ENCODE peak calls at places on chromosomes 5 and 9, in six cellular contexts. L is neuronal stem cell, K is H9, I is IMR-90, O is H1, V is mesenchymal stem cell. F is an unnamed sample.

GRCh38 chr5:93831449-93831848 is 90.0 kb upstream of the POU5F2 start:
- DNase-seq in L (no peak), O (no peak), K (no peak), V (peak), I (peak), F (peak)

GRCh38 chr5:105882956-105883481 is 1787.7 kb downstream of the EFNA5 start:
- DNase-seq in L (no peak), K (no peak), I (no peak), V (no peak), O (no peak), F (peak)

GRCh38 chr5:158819840-158820620 is 279.7 kb downstream of the EBF1 start:
- DNase-seq in L (no peak), I (peak), K (no peak), V (peak), O (no peak), F (no peak)

GRCh38 chr9:130258999-130259398 is 6.6 kb upstream of the HMCN2 start:
- DNase-seq in L (no peak), I (no peak), O (no peak), V (no peak), K (no peak), F (no peak)

GRCh38 chr5:80399553-80400239 is 8.2 kb upstream of the ZFYVE16 start:
- DNase-seq in L (no peak), K (no peak), I (peak), V (peak), O (no peak), F (peak)

GRCh38 chr5:11894992-11895391 is 9.3 kb downstream of the CTNND2 start:
- DNase-seq in O (no peak), V (no peak), L (no peak), I (no peak), K (no peak), F (no peak)

GRCh38 chr9:134403682-134404301 is 77.5 kb downstream of the RXRA start:
- DNase-seq in L (no peak), K (no peak), O (no peak), V (peak), I (peak), F (peak)

GRCh38 chr9:136385015-136385414 is 11.5 kb upstream of the CARD9 start:
- DNase-seq in L (no peak), I (no peak), V (no peak), O (no peak), K (no peak), F (no peak)

GRCh38 chr9:133850161-133850560 is 112.0 kb upstream of the SARDH start:
- DNase-seq in O (no peak), I (no peak), V (no peak), L (no peak), K (no peak), F (no peak)

GRCh38 chr5:132777209-132778069 is at the start of gene SEPTIN8:
- DNase-seq in K (peak), L (peak), V (peak), O (no peak), I (no peak), F (peak)

GRCh38 chr9:137757613-137758029 is 120.0 kb upstream of the CACNA1B start:
- DNase-seq in V (peak), L (no peak), O (no peak), I (peak), K (no peak), F (peak)

GRCh38 chr5:76341935-76342334 is 61.1 kb upstream of the IQGAP2 start:
- DNase-seq in K (no peak), V (no peak), L (no peak), O (no peak), I (no peak), F (no peak)

GRCh38 chr9:89410709-89411111 is 87.2 kb downstream of the SEMA4D start:
- DNase-seq in I (no peak), K (no peak), O (no peak), V (no peak), L (no peak), F (peak)

GRCh38 chr9:135204177-135204576 is 116.7 kb downstream of the OLFM1 start:
- DNase-seq in L (no peak), V (no peak), I (no peak), O (no peak), K (no peak), F (no peak)

GRCh38 chr9:126561582-126561981 is 52.1 kb upstream of the LMX1B start:
- DNase-seq in V (no peak), O (no peak), I (no peak), K (no peak), L (no peak), F (no peak)

GRCh38 chr5:143198332-143198731 is 205.2 kb downstream of the NR3C1 start:
- DNase-seq in I (no peak), L (no peak), K (no peak), O (no peak), V (no peak), F (no peak)

GRCh38 chr9:107487521-107488399 is 1.8 kb downstream of the KLF4 start:
- DNase-seq in O (peak), K (peak), L (peak), I (no peak), V (peak), F (peak)

GRCh38 chr5:943874-944620 is 51.4 kb downstream of the TRIP13 start:
- DNase-seq in L (no peak), O (no peak), K (no peak), I (no peak), V (no peak), F (no peak)

GRCh38 chr9:6307551-6308096 is 20.6 kb upstream of the TPD52L3 start:
- DNase-seq in L (no peak), V (no peak), I (no peak), K (no peak), O (no peak), F (no peak)

GRCh38 chr5:60453186-60453976 is 246.6 kb downstream of the DEPDC1B start:
- DNase-seq in L (no peak), O (no peak), V (no peak), K (no peak), I (no peak), F (no peak)

GRCh38 chr9:85502815-85503643 is 238.7 kb downstream of the AGTPBP1 start:
- DNase-seq in L (no peak), K (no peak), I (no peak), V (no peak), O (no peak), F (no peak)

GRCh38 chr5:565782-566445 is 41.7 kb upstream of the SLC9A3 start:
- DNase-seq in I (peak), O (peak), K (peak), L (no peak), V (no peak), F (no peak)

GRCh38 chr9:79390077-79390673 is 181.6 kb upstream of the TLE4 start:
- DNase-seq in I (peak), V (peak), K (no peak), L (no peak), O (no peak), F (no peak)

GRCh38 chr9:128146591-128147120 is 2.6 kb upstream of the LCN2 start:
- DNase-seq in L (no peak), K (peak), I (no peak), V (no peak), O (no peak), F (no peak)

GRCh38 chr5:98927988-98928801 is 612 bp downstream of the CHD1 start:
- DNase-seq in K (peak), V (peak), I (peak), L (peak), O (no peak), F (peak)

GRCh38 chr9:119868694-119869093 is 499.5 kb upstream of the BRINP1 start:
- DNase-seq in L (no peak), I (no peak), V (no peak), K (no peak), O (no peak), F (no peak)
- H4K91ac ChIP-seq in L (no peak), I (no peak), V (no peak), K (no peak), O (no peak), F (no peak)

GRCh38 chr5:176647030-176647869 is at the start of gene TSPAN17:
- DNase-seq in I (peak), L (peak), K (peak), V (peak), O (peak), F (peak)

GRCh38 chr5:176646707-176647029 is 616 bp upstream of the TSPAN17 start:
- DNase-seq in O (no peak), V (no peak), L (no peak), I (no peak), K (no peak), F (no peak)

GRCh38 chr5:176648467-176649194 is 1.3 kb downstream of the TSPAN17 start:
- DNase-seq in O (no peak), V (no peak), L (no peak), I (no peak), K (no peak), F (no peak)

GRCh38 chr5:176646049-176646706 is 1.1 kb upstream of the TSPAN17 start:
- DNase-seq in K (no peak), V (no peak), I (no peak), L (no peak), O (no peak), F (peak)

GRCh38 chr5:176647870-176648466 is 684 bp downstream of the TSPAN17 start:
- DNase-seq in K (no peak), O (no peak), I (no peak), L (no peak), V (peak), F (no peak)
- H3K4ac ChIP-seq in K (no peak), O (no peak), I (peak), L (no peak), V (peak), F (no peak)

GRCh38 chr9:125295642-125296041 is 34.0 kb downstream of the GAPVD1 start:
- DNase-seq in V (no peak), L (no peak), O (no peak), I (no peak), K (no peak), F (no peak)

GRCh38 chr9:125296843-125297372 is 35.3 kb downstream of the GAPVD1 start:
- DNase-seq in I (no peak), L (no peak), K (no peak), V (no peak), O (no peak), F (no peak)

GRCh38 chr9:125297917-125298316 is 36.3 kb downstream of the GAPVD1 start:
- DNase-seq in O (no peak), V (no peak), I (no peak), L (no peak), K (no peak), F (no peak)

GRCh38 chr9:125293134-125293533 is 31.5 kb downstream of the GAPVD1 start:
- DNase-seq in K (no peak), I (no peak), L (no peak), O (no peak), V (no peak), F (no peak)
- H3K14ac ChIP-seq in K (no peak), I (no peak), L (no peak), O (no peak), V (no peak), F (no peak)

GRCh38 chr5:176565760-176566288 is 16.7 kb downstream of the CDHR2 start:
- DNase-seq in K (no peak), L (no peak), V (no peak), I (no peak), O (no peak), F (no peak)
- H4K91ac ChIP-seq in K (no peak), L (no peak), V (no peak), I (no peak), O (no peak), F (no peak)

GRCh38 chr5:50965621-50966362 is 299.4 kb downstream of the PARP8 start:
- DNase-seq in O (no peak), L (peak), K (peak), I (no peak), V (no peak), F (no peak)
- H3K4ac ChIP-seq in O (no peak), L (no peak), K (no peak), I (no peak), V (no peak), F (no peak)

DNA sequence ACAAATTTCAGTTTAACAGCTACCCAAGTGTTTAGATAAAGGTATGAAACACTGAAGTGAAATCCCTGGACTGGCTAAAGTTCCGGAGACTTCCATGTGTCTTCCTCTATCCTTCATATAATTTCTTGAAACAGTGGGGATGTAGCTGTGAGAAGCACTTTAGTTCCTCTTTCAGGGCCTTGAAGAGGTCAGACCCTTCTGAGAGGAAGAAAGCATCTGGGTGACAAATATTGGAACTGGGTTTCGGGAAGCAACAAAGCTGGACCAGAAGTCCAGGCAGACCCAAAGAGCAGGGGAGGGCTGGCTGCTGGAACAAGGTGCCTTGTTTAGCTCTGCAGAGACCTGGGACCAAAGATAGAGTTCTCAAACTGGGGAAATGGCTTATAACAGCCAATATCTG is 75.4 kb upstream of the ZFAND5 start:
- DNase-seq in V (no peak), K (no peak), I (no peak), O (no peak), L (no peak), F (no peak)
- H3K14ac ChIP-seq in V (no peak), K (no peak), I (peak), O (no peak), L (no peak), F (peak)